ENCODE peak calls at places on chromosome 12, in seven cellular contexts. B is RCC 7860; A is NCI-H345; T is tibial nerve; W is NCI-H524; F is stimulated activated CD8-positive, alpha-beta memory T cell treated with anti-CD3 and anti-CD28 coated beads, Interleukin-4, amount 100 ng/mL, for 24 hours; X is WTC11. M is an unnamed sample.

GRCh38 chr12:57242691-57243454 is 8.1 kb downstream of the STAC3 start:
- DNase-seq in B (no peak), A (peak; percentile 92), T (no peak), W (peak; percentile 91), F (peak; percentile 58), X (peak; percentile 97), M (peak; percentile 71)

GRCh38 chr12:107429006-107429698 is 256.4 kb upstream of the PWP1 start:
- DNase-seq in B (no peak), A (peak; percentile 27), T (no peak), W (no peak), F (no peak), X (no peak), M (no peak)

GRCh38 chr12:116159175-116159574 is 118.3 kb downstream of the MED13L start:
- DNase-seq in B (no peak), A (peak; percentile 10), T (no peak), W (no peak), F (no peak), X (no peak), M (no peak)

GRCh38 chr12:6550294-6551062 is 5.4 kb downstream of the IFFO1 start:
- DNase-seq in B (no peak), A (no peak), T (no peak), W (no peak), F (no peak), X (no peak), M (no peak)

GRCh38 chr12:10501031-10501430 is 4.7 kb upstream of the EIF2S3B start:
- DNase-seq in B (peak; percentile 35), A (no peak), T (no peak), W (no peak), F (no peak), X (no peak), M (no peak)

GRCh38 chr12:123757555-123757954 is 4.5 kb upstream of the DNAH10 start:
- DNase-seq in B (no peak), A (no peak), T (no peak), W (no peak), F (no peak), X (no peak), M (no peak)

GRCh38 chr12:386651-387050 is 2.5 kb downstream of the KDM5A start:
- DNase-seq in B (no peak), A (no peak), T (no peak), W (no peak), F (no peak), X (no peak), M (no peak)

GRCh38 chr12:44876554-44877275 is 600 bp upstream of the NELL2 start:
- DNase-seq in B (no peak), A (no peak), T (no peak), W (peak; percentile 83), F (peak; percentile 33), X (peak; percentile 80), M (peak; percentile 16)

GRCh38 chr12:4289334-4289878 is 15.8 kb downstream of the CCND2 start:
- DNase-seq in B (no peak), A (peak; percentile 28), T (no peak), W (no peak), F (no peak), X (peak; percentile 8), M (no peak)

GRCh38 chr12:18148961-18149360 is 59.0 kb upstream of the RERGL start:
- DNase-seq in B (no peak), A (peak; percentile 3), T (no peak), W (no peak), F (no peak), X (no peak), M (no peak)

GRCh38 chr12:61251076-61251475 is 1009.1 kb upstream of the USP15 start:
- DNase-seq in B (no peak), A (no peak), T (no peak), W (no peak), F (no peak), X (no peak), M (no peak)

GRCh38 chr12:131002271-131002670 is 48.6 kb downstream of the ADGRD1 start:
- DNase-seq in B (no peak), A (no peak), T (no peak), W (no peak), F (no peak), X (no peak), M (peak; percentile 56)

GRCh38 chr12:98741615-98742265 is 96.7 kb downstream of the APAF1 start:
- DNase-seq in B (no peak), A (peak; percentile 67), T (no peak), W (peak; percentile 89), F (no peak), X (no peak), M (no peak)

GRCh38 chr12:88420460-88420859 is 159.8 kb downstream of the KITLG start:
- DNase-seq in B (peak; percentile 55), A (no peak), T (no peak), W (no peak), F (no peak), X (no peak), M (no peak)

GRCh38 chr12:94560416-94561221 is 89.7 kb downstream of the TMCC3 start:
- DNase-seq in B (no peak), A (peak; percentile 16), T (no peak), W (no peak), F (no peak), X (peak; percentile 81), M (peak; percentile 33)

GRCh38 chr12:101743724-101744472 is 4.6 kb upstream of the SYCP3 start:
- DNase-seq in B (no peak), A (no peak), T (no peak), W (no peak), F (no peak), X (no peak), M (no peak)

GRCh38 chr12:30515351-30515750 is 180.3 kb downstream of the IPO8 start:
- DNase-seq in B (no peak), A (peak; percentile 11), T (no peak), W (no peak), F (no peak), X (no peak), M (no peak)

GRCh38 chr12:56151672-56152131 is 685 bp upstream of the MYL6B start:
- DNase-seq in B (peak; percentile 44), A (peak; percentile 63), T (no peak), W (peak; percentile 17), F (peak; percentile 42), X (peak; percentile 72), M (no peak)

GRCh38 chr12:96308881-96309280 is 91.4 kb downstream of the CDK17 start:
- DNase-seq in B (no peak), A (no peak), T (no peak), W (no peak), F (no peak), X (no peak), M (no peak)

GRCh38 chr12:105860556-105861207 is 278.1 kb downstream of the NUAK1 start:
- DNase-seq in B (no peak), A (peak; percentile 96), T (no peak), W (no peak), F (no peak), X (no peak), M (no peak)

GRCh38 chr12:30197392-30198047 is 413.8 kb upstream of the TMTC1 start:
- DNase-seq in B (no peak), A (no peak), T (no peak), W (no peak), F (no peak), X (no peak), M (no peak)

GRCh38 chr12:43736921-43737440 is 21.6 kb downstream of the PUS7L start:
- DNase-seq in B (no peak), A (no peak), T (no peak), W (no peak), F (no peak), X (no peak), M (no peak)

GRCh38 chr12:125140239-125140917 is 75.1 kb downstream of the AACS start:
- DNase-seq in B (no peak), A (no peak), T (no peak), W (no peak), F (no peak), X (peak; percentile 54), M (no peak)

GRCh38 chr12:80763874-80764273 is 47.2 kb downstream of the MYF5 start:
- DNase-seq in B (peak; percentile 13), A (peak; percentile 36), T (no peak), W (peak; percentile 17), F (no peak), X (no peak), M (no peak)

GRCh38 chr12:6285063-6285477 is 25.4 kb upstream of the PLEKHG6 start:
- DNase-seq in B (peak; percentile 54), A (peak; percentile 79), T (no peak), W (no peak), F (peak; percentile 30), X (peak; percentile 73), M (peak; percentile 82)

GRCh38 chr12:4780624-4781023 is 60.4 kb downstream of the GALNT8 start:
- DNase-seq in B (no peak), A (no peak), T (peak; percentile 55), W (no peak), F (no peak), X (no peak), M (no peak)

GRCh38 chr12:14771651-14772137 is 31.6 kb downstream of the WBP11 start:
- DNase-seq in B (no peak), A (no peak), T (no peak), W (no peak), F (peak; percentile 17), X (peak; percentile 23), M (no peak)

GRCh38 chr12:104655059-104655609 is 198.4 kb downstream of the CHST11 start:
- DNase-seq in B (no peak), A (no peak), T (no peak), W (no peak), F (no peak), X (no peak), M (no peak)

GRCh38 chr12:3432176-3432742 is 58.7 kb upstream of the PRMT8 start:
- DNase-seq in B (no peak), A (no peak), T (no peak), W (no peak), F (no peak), X (peak; percentile 44), M (no peak)

GRCh38 chr12:116441292-116441691 is 117.9 kb upstream of the MAP1LC3B2 start:
- DNase-seq in B (no peak), A (no peak), T (no peak), W (no peak), F (no peak), X (no peak), M (no peak)

GRCh38 chr12:131430158-131430772 is 280.6 kb upstream of the SFSWAP start:
- DNase-seq in B (no peak), A (no peak), T (no peak), W (no peak), F (no peak), X (no peak), M (no peak)

M was measured in GM12891.